ENCODE peak calls at places on chromosomes 5 and 9, in five cellular contexts. S is coronary artery, X is ovary, U is spleen, H is left cardiac atrium. D is an unnamed sample.

GRCh38 chr5:38532165-38532669 is 24.2 kb downstream of the LIFR start:
- DNase-seq in X (no peak), S (no peak), U (no peak), H (no peak), D (no peak)

GRCh38 chr5:142857405-142857804 is 87.2 kb downstream of the ARHGAP26 start:
- DNase-seq in U (no peak), S (no peak), X (no peak), H (no peak), D (no peak)

GRCh38 chr5:42974546-42974945 is 65.6 kb downstream of the ANXA2R start:
- DNase-seq in S (no peak), H (no peak), X (no peak), U (no peak), D (no peak)

GRCh38 chr9:122218070-122218884 is 10.5 kb downstream of the LHX6 start:
- DNase-seq in S (peak; percentile 24), X (no peak), H (no peak), U (no peak), D (no peak)

GRCh38 chr5:174344335-174344734 is 298.8 kb downstream of the NSG2 start:
- DNase-seq in S (no peak), X (no peak), H (no peak), U (no peak), D (no peak)

GRCh38 chr5:3251784-3252183 is 343.8 kb upstream of the IRX1 start:
- DNase-seq in S (no peak), X (no peak), U (no peak), H (no peak), D (no peak)

GRCh38 chr5:20028506-20028905 is 40.5 kb upstream of the CDH18 start:
- DNase-seq in U (no peak), S (no peak), H (no peak), X (no peak), D (no peak)

GRCh38 chr5:67233075-67233474 is 36.5 kb upstream of the CD180 start:
- DNase-seq in X (no peak), H (no peak), S (no peak), U (no peak), D (no peak)

GRCh38 chr5:96788112-96788749 is 19.5 kb downstream of the ERAP1 start:
- DNase-seq in X (no peak), H (no peak), S (no peak), U (no peak), D (no peak)

GRCh38 chr5:53331463-53331862 is 149.0 kb upstream of the FST start:
- DNase-seq in S (no peak), X (no peak), H (no peak), U (no peak), D (no peak)

GRCh38 chr5:57405984-57406383 is 76.6 kb downstream of the ACTBL2 start:
- DNase-seq in U (no peak), H (no peak), S (no peak), X (no peak), D (no peak)

GRCh38 chr5:55294935-55295334 is 12.6 kb downstream of the DHX29 start:
- DNase-seq in X (no peak), S (no peak), H (no peak), U (no peak), D (no peak)

GRCh38 chr9:112547712-112548440 is 61.2 kb downstream of the KIAA1958 start:
- DNase-seq in S (no peak), H (no peak), U (no peak), X (no peak), D (no peak)

GRCh38 chr5:132785864-132786263 is 8.8 kb upstream of the SEPTIN8 start:
- DNase-seq in U (no peak), X (no peak), S (no peak), H (no peak), D (no peak)